ENCODE peak calls at places on chromosome 7, in seven cellular contexts. One of them, this sample, is unnamed.
A peak's percentile ranks its signal among the peaks of the same experiment; 100 is the strongest.

GRCh38 chr7:30699706-30700495 is 17.6 kb upstream of the CRHR2 start:
- DNase-seq in AG04449: no peak
- DNase-seq in IMR-90: no peak
- DNase-seq in fibroblast of lung: no peak
- DNase-seq in breast epithelium: no peak
- DNase-seq in coronary artery: no peak
- DNase-seq in heart right ventricle: no peak
- DNase-seq in this sample: no peak

GRCh38 chr7:50791921-50792341 is 9.2 kb upstream of the GRB10 start:
- DNase-seq in AG04449: no peak
- DNase-seq in IMR-90: peak; percentile 38
- DNase-seq in fibroblast of lung: peak; percentile 41
- DNase-seq in breast epithelium: no peak
- DNase-seq in coronary artery: no peak
- DNase-seq in heart right ventricle: no peak
- DNase-seq in this sample: no peak

GRCh38 chr7:157576415-157576814 is 239.6 kb downstream of the DNAJB6 start:
- DNase-seq in AG04449: no peak
- DNase-seq in IMR-90: no peak
- DNase-seq in fibroblast of lung: no peak
- DNase-seq in breast epithelium: no peak
- DNase-seq in coronary artery: no peak
- DNase-seq in heart right ventricle: no peak
- DNase-seq in this sample: no peak

GRCh38 chr7:75045881-75046280 is 27.7 kb downstream of the RCC1L start:
- DNase-seq in AG04449: no peak
- DNase-seq in IMR-90: no peak
- DNase-seq in fibroblast of lung: no peak
- DNase-seq in breast epithelium: no peak
- DNase-seq in coronary artery: no peak
- DNase-seq in heart right ventricle: no peak
- DNase-seq in this sample: no peak

GRCh38 chr7:98362517-98362916 is 38.4 kb downstream of the BAIAP2L1 start:
- DNase-seq in AG04449: no peak
- DNase-seq in IMR-90: no peak
- DNase-seq in fibroblast of lung: no peak
- DNase-seq in breast epithelium: no peak
- DNase-seq in coronary artery: no peak
- DNase-seq in heart right ventricle: no peak
- DNase-seq in this sample: no peak

GRCh38 chr7:96415293-96415940 is 93.5 kb upstream of the SLC25A13 start:
- DNase-seq in AG04449: no peak
- DNase-seq in IMR-90: no peak
- DNase-seq in fibroblast of lung: no peak
- DNase-seq in breast epithelium: no peak
- DNase-seq in coronary artery: no peak
- DNase-seq in heart right ventricle: no peak
- DNase-seq in this sample: no peak

GRCh38 chr7:116249969-116250553 is 39.7 kb downstream of the TES start:
- DNase-seq in AG04449: no peak
- DNase-seq in IMR-90: peak; percentile 58
- DNase-seq in fibroblast of lung: peak; percentile 58
- DNase-seq in breast epithelium: no peak
- DNase-seq in coronary artery: no peak
- DNase-seq in heart right ventricle: no peak
- DNase-seq in this sample: no peak

GRCh38 chr7:26198133-26198780 is 2.3 kb downstream of the HNRNPA2B1 start:
- DNase-seq in AG04449: no peak
- DNase-seq in IMR-90: no peak
- DNase-seq in fibroblast of lung: no peak
- DNase-seq in breast epithelium: no peak
- DNase-seq in coronary artery: no peak
- DNase-seq in heart right ventricle: no peak
- DNase-seq in this sample: no peak

GRCh38 chr7:18208921-18209320 is 181.3 kb upstream of the PRPS1L1 start:
- DNase-seq in AG04449: no peak
- DNase-seq in IMR-90: no peak
- DNase-seq in fibroblast of lung: no peak
- DNase-seq in breast epithelium: no peak
- DNase-seq in coronary artery: no peak
- DNase-seq in heart right ventricle: no peak
- DNase-seq in this sample: no peak

GRCh38 chr7:625376-625971 is 101.0 kb upstream of the DNAAF5 start:
- DNase-seq in AG04449: no peak
- DNase-seq in IMR-90: no peak
- DNase-seq in fibroblast of lung: no peak
- DNase-seq in breast epithelium: no peak
- DNase-seq in coronary artery: no peak
- DNase-seq in heart right ventricle: no peak
- DNase-seq in this sample: no peak

GRCh38 chr7:35987016-35987415 is 166.0 kb upstream of the EEPD1 start:
- DNase-seq in AG04449: no peak
- DNase-seq in IMR-90: no peak
- DNase-seq in fibroblast of lung: no peak
- DNase-seq in breast epithelium: no peak
- DNase-seq in coronary artery: no peak
- DNase-seq in heart right ventricle: no peak
- DNase-seq in this sample: no peak

GRCh38 chr7:44574286-44574872 is 671 bp upstream of the DDX56 start:
- DNase-seq in AG04449: no peak
- DNase-seq in IMR-90: no peak
- DNase-seq in fibroblast of lung: no peak
- DNase-seq in breast epithelium: no peak
- DNase-seq in coronary artery: no peak
- DNase-seq in heart right ventricle: no peak
- DNase-seq in this sample: no peak

GRCh38 chr7:39894904-39895303 is 55.2 kb upstream of the CDK13 start:
- DNase-seq in AG04449: no peak
- DNase-seq in IMR-90: peak; percentile 13
- DNase-seq in fibroblast of lung: no peak
- DNase-seq in breast epithelium: no peak
- DNase-seq in coronary artery: no peak
- DNase-seq in heart right ventricle: no peak
- DNase-seq in this sample: no peak

GRCh38 chr7:132029369-132030160 is 473.1 kb upstream of the PODXL start:
- DNase-seq in AG04449: no peak
- DNase-seq in IMR-90: no peak
- DNase-seq in fibroblast of lung: peak; percentile 26
- DNase-seq in breast epithelium: no peak
- DNase-seq in coronary artery: no peak
- DNase-seq in heart right ventricle: no peak
- DNase-seq in this sample: no peak

GRCh38 chr7:68969571-68969970 is 628.7 kb upstream of the AUTS2 start:
- DNase-seq in AG04449: no peak
- DNase-seq in IMR-90: no peak
- DNase-seq in fibroblast of lung: no peak
- DNase-seq in breast epithelium: no peak
- DNase-seq in coronary artery: no peak
- DNase-seq in heart right ventricle: no peak
- DNase-seq in this sample: no peak

GRCh38 chr7:91020611-91021385 is 243.4 kb upstream of the FZD1 start:
- DNase-seq in AG04449: no peak
- DNase-seq in IMR-90: no peak
- DNase-seq in fibroblast of lung: peak; percentile 61
- DNase-seq in breast epithelium: no peak
- DNase-seq in coronary artery: no peak
- DNase-seq in heart right ventricle: no peak
- DNase-seq in this sample: no peak

GRCh38 chr7:1908823-1909420 is 238.8 kb downstream of the ELFN1 start:
- DNase-seq in AG04449: no peak
- DNase-seq in IMR-90: no peak
- DNase-seq in fibroblast of lung: no peak
- DNase-seq in breast epithelium: no peak
- DNase-seq in coronary artery: no peak
- DNase-seq in heart right ventricle: peak; percentile 9
- DNase-seq in this sample: no peak

GRCh38 chr7:26993816-26994810 is 101.7 kb downstream of the HOXA1 start:
- DNase-seq in AG04449: no peak
- DNase-seq in IMR-90: peak; percentile 54
- DNase-seq in fibroblast of lung: peak; percentile 7
- DNase-seq in breast epithelium: no peak
- DNase-seq in coronary artery: no peak
- DNase-seq in heart right ventricle: no peak
- DNase-seq in this sample: no peak

GRCh38 chr7:136234040-136234439 is 256.9 kb upstream of the MTPN start:
- DNase-seq in AG04449: no peak
- DNase-seq in IMR-90: no peak
- DNase-seq in fibroblast of lung: peak; percentile 2
- DNase-seq in breast epithelium: no peak
- DNase-seq in coronary artery: no peak
- DNase-seq in heart right ventricle: no peak
- DNase-seq in this sample: no peak

GRCh38 chr7:40199076-40199802 is 64.4 kb downstream of the SUGCT start:
- DNase-seq in AG04449: peak; percentile 52
- DNase-seq in IMR-90: peak; percentile 63
- DNase-seq in fibroblast of lung: peak; percentile 72
- DNase-seq in breast epithelium: no peak
- DNase-seq in coronary artery: no peak
- DNase-seq in heart right ventricle: no peak
- DNase-seq in this sample: peak; percentile 97

GRCh38 chr7:108311446-108312168 is 144.6 kb downstream of the NRCAM start:
- DNase-seq in AG04449: no peak
- DNase-seq in IMR-90: no peak
- DNase-seq in fibroblast of lung: peak; percentile 66
- DNase-seq in breast epithelium: no peak
- DNase-seq in coronary artery: no peak
- DNase-seq in heart right ventricle: no peak
- DNase-seq in this sample: no peak

GRCh38 chr7:17939111-17939669 is 1.1 kb downstream of the SNX13 start:
- DNase-seq in AG04449: no peak
- DNase-seq in IMR-90: peak; percentile 30
- DNase-seq in fibroblast of lung: peak; percentile 45
- DNase-seq in breast epithelium: no peak
- DNase-seq in coronary artery: no peak
- DNase-seq in heart right ventricle: no peak
- DNase-seq in this sample: no peak

GRCh38 chr7:17939670-17940301 is 508 bp downstream of the SNX13 start:
- DNase-seq in AG04449: no peak
- DNase-seq in IMR-90: peak; percentile 23
- DNase-seq in fibroblast of lung: peak; percentile 35
- DNase-seq in breast epithelium: no peak
- DNase-seq in coronary artery: peak; percentile 75
- DNase-seq in heart right ventricle: peak; percentile 38
- DNase-seq in this sample: no peak

GRCh38 chr7:31724696-31725095 is 37.7 kb downstream of the PPP1R17 start:
- DNase-seq in AG04449: no peak
- DNase-seq in IMR-90: no peak
- DNase-seq in fibroblast of lung: peak; percentile 31
- DNase-seq in breast epithelium: no peak
- DNase-seq in coronary artery: no peak
- DNase-seq in heart right ventricle: no peak
- DNase-seq in this sample: no peak

GRCh38 chr7:13179011-13179574 is 491.7 kb downstream of the ARL4A start:
- DNase-seq in AG04449: no peak
- DNase-seq in IMR-90: peak; percentile 6
- DNase-seq in fibroblast of lung: no peak
- DNase-seq in breast epithelium: no peak
- DNase-seq in coronary artery: no peak
- DNase-seq in heart right ventricle: no peak
- DNase-seq in this sample: no peak
- TF ChIP-seq CTCF in AG04449: no peak
- TF ChIP-seq CTCF in IMR-90: no peak
- TF ChIP-seq CTCF in fibroblast of lung: peak; percentile 4
- TF ChIP-seq CTCF in breast epithelium: no peak
- TF ChIP-seq CTCF in coronary artery: no peak
- TF ChIP-seq CTCF in heart right ventricle: peak; percentile 39
- TF ChIP-seq CTCF in this sample: no peak

GRCh38 chr7:106517508-106517907 is 143.4 kb downstream of the CCDC71L start:
- DNase-seq in AG04449: no peak
- DNase-seq in IMR-90: no peak
- DNase-seq in fibroblast of lung: no peak
- DNase-seq in breast epithelium: no peak
- DNase-seq in coronary artery: no peak
- DNase-seq in heart right ventricle: no peak
- DNase-seq in this sample: no peak
- TF ChIP-seq CTCF in AG04449: no peak
- TF ChIP-seq CTCF in IMR-90: no peak
- TF ChIP-seq CTCF in fibroblast of lung: no peak
- TF ChIP-seq CTCF in breast epithelium: no peak
- TF ChIP-seq CTCF in coronary artery: no peak
- TF ChIP-seq CTCF in heart right ventricle: no peak
- TF ChIP-seq CTCF in this sample: no peak

GRCh38 chr7:54546986-54547314 is 4.8 kb downstream of the VSTM2A start:
- DNase-seq in AG04449: no peak
- DNase-seq in IMR-90: no peak
- DNase-seq in fibroblast of lung: no peak
- DNase-seq in breast epithelium: no peak
- DNase-seq in coronary artery: no peak
- DNase-seq in heart right ventricle: no peak
- DNase-seq in this sample: no peak
- TF ChIP-seq CTCF in AG04449: no peak
- TF ChIP-seq CTCF in IMR-90: no peak
- TF ChIP-seq CTCF in fibroblast of lung: no peak
- TF ChIP-seq CTCF in breast epithelium: no peak
- TF ChIP-seq CTCF in coronary artery: no peak
- TF ChIP-seq CTCF in heart right ventricle: no peak
- TF ChIP-seq CTCF in this sample: no peak

DNA sequence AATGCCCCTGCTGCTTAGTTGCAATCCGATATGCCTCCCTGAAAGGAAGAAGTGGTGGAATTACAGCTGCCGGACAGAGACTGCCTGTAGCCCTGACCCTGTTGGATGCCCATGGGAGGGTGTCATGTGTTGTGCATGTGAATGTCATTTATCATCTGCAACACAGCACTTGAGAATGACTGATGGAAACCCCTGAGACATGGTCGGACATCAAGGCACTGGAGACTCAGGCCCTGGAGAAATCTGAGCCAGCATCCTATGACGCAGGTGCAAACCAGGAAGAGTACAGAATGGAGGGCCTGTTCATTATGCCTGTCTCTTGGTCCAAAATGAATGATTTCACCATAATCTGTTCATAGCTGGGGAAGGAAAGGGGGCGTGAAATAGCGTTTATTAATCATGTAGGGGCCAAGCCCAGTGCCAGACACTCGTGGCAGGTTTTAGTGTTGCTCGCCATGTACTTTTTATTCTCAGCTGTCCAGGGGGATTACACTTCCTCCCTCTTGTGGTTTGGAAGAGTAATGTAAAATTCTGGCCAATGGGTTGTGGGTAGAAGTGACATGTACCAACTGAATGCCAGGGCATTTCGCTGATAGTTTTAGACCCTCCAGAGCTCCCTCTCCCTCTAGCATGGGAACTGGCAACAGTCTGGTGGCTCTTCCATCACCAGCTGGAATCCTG is 23.0 kb upstream of the LEP start:
- DNase-seq in AG04449: no peak
- DNase-seq in IMR-90: no peak
- DNase-seq in fibroblast of lung: peak; percentile 48
- DNase-seq in breast epithelium: no peak
- DNase-seq in coronary artery: no peak
- DNase-seq in heart right ventricle: no peak
- DNase-seq in this sample: no peak
- TF ChIP-seq CTCF in AG04449: no peak
- TF ChIP-seq CTCF in IMR-90: peak; percentile 6
- TF ChIP-seq CTCF in fibroblast of lung: no peak
- TF ChIP-seq CTCF in breast epithelium: no peak
- TF ChIP-seq CTCF in coronary artery: no peak
- TF ChIP-seq CTCF in heart right ventricle: no peak
- TF ChIP-seq CTCF in this sample: no peak

This sample was measured in AG09319.